ENCODE peak calls at places on chromosomes 16 and 17, in nine cellular contexts. C, M, Z, Y, G, L, F, P and X are unnamed samples.

GRCh38 chr16:80664798-80665197 is 124.0 kb downstream of the DYNLRB2 start:
- DNase-seq in C (no peak), M (no peak), Z (no peak), Y (no peak), G (no peak), L (no peak), F (no peak), P (no peak), X (no peak)

GRCh38 chr16:87392823-87393679 is 915 bp downstream of the MAP1LC3B start:
- DNase-seq in C (peak; percentile 29), M (no peak), Z (peak; percentile 39), Y (peak; percentile 58), G (peak; percentile 87), L (peak; percentile 18), F (peak; percentile 34), P (no peak), X (no peak)

GRCh38 chr17:50686494-50687199 is 21.1 kb downstream of the ANKRD40 start:
- DNase-seq in C (no peak), M (peak; percentile 27), Z (no peak), Y (peak; percentile 87), G (peak; percentile 89), L (no peak), F (no peak), P (no peak), X (no peak)

GRCh38 chr16:70250748-70251650 is 741 bp downstream of the EXOSC6 start:
- DNase-seq in C (peak; percentile 25), M (peak; percentile 11), Z (peak; percentile 24), Y (peak; percentile 33), G (peak; percentile 81), L (peak; percentile 14), F (no peak), P (no peak), X (no peak)

GRCh38 chr16:15701975-15702970 is 52.2 kb downstream of the NDE1 start:
- DNase-seq in C (no peak), M (peak; percentile 51), Z (no peak), Y (no peak), G (no peak), L (no peak), F (no peak), P (no peak), X (no peak)

GRCh38 chr17:80941743-80942211 is 49.9 kb upstream of the CHMP6 start:
- DNase-seq in C (no peak), M (no peak), Z (no peak), Y (no peak), G (peak; percentile 68), L (no peak), F (no peak), P (no peak), X (no peak)

GRCh38 chr16:30947533-30948086 is 1.3 kb upstream of the ORAI3 start:
- DNase-seq in C (no peak), M (no peak), Z (no peak), Y (no peak), G (peak; percentile 68), L (no peak), F (no peak), P (no peak), X (no peak)

GRCh38 chr17:68292689-68293040 is 1.4 kb downstream of the ARSG start:
- DNase-seq in C (no peak), M (no peak), Z (no peak), Y (no peak), G (no peak), L (no peak), F (no peak), P (no peak), X (no peak)

GRCh38 chr16:17026600-17027242 is 444.0 kb downstream of the XYLT1 start:
- DNase-seq in C (no peak), M (no peak), Z (peak; percentile 30), Y (no peak), G (no peak), L (no peak), F (no peak), P (no peak), X (no peak)

GRCh38 chr16:54282923-54283734 is 3.5 kb downstream of the IRX3 start:
- DNase-seq in C (no peak), M (no peak), Z (no peak), Y (no peak), G (no peak), L (no peak), F (no peak), P (no peak), X (no peak)

GRCh38 chr17:5545051-5545987 is 39.0 kb downstream of the NLRP1 start:
- DNase-seq in C (no peak), M (no peak), Z (no peak), Y (no peak), G (no peak), L (no peak), F (no peak), P (no peak), X (no peak)

GRCh38 chr17:60036796-60037677 is 41.7 kb downstream of the HEATR6 start:
- DNase-seq in C (peak; percentile 69), M (peak; percentile 52), Z (peak; percentile 65), Y (peak; percentile 75), G (peak; percentile 88), L (peak; percentile 56), F (peak; percentile 50), P (peak; percentile 30), X (peak; percentile 71)

GRCh38 chr17:880871-881269 is 98.7 kb downstream of the NXN start:
- DNase-seq in C (no peak), M (no peak), Z (no peak), Y (no peak), G (no peak), L (no peak), F (no peak), P (no peak), X (no peak)